ENCODE peak calls at places on chromosomes 5 and 9, in seven cellular contexts. V is A549, E is HepG2, H is heart right ventricle, O is heart left ventricle, U is mucosa of descending colon, M is tibial artery. Y is an unnamed sample.

GRCh38 chr9:126399789-126400188 is 73.2 kb downstream of the MVB12B start:
- DNase-seq in V (no peak), E (no peak), H (no peak), O (no peak), U (no peak), M (no peak), Y (no peak)

GRCh38 chr5:126884269-126884819 is 107.4 kb downstream of the LMNB1 start:
- DNase-seq in V (peak), E (no peak), H (no peak), O (no peak), U (no peak), M (no peak), Y (no peak)

GRCh38 chr5:57524661-57525060 is 42.0 kb upstream of the ACTBL2 start:
- DNase-seq in V (no peak), E (no peak), H (no peak), O (no peak), U (no peak), M (no peak), Y (no peak)

GRCh38 chr9:14148501-14149103 is 165.3 kb downstream of the NFIB start:
- DNase-seq in V (no peak), E (no peak), H (no peak), O (no peak), U (no peak), M (no peak), Y (no peak)

GRCh38 chr9:134942421-134943119 is 24.9 kb upstream of the FCN1 start:
- DNase-seq in V (no peak), E (no peak), H (no peak), O (no peak), U (no peak), M (no peak), Y (no peak)

GRCh38 chr5:161042862-161043261 is 190.9 kb upstream of the ATP10B start:
- DNase-seq in V (no peak), E (no peak), H (no peak), O (no peak), U (no peak), M (no peak), Y (no peak)

GRCh38 chr5:55544341-55544740 is 9.6 kb upstream of the PLPP1 start:
- DNase-seq in V (no peak), E (no peak), H (no peak), O (no peak), U (no peak), M (no peak), Y (no peak)

GRCh38 chr9:70044450-70045307 is 1.0 kb downstream of the MAMDC2 start:
- DNase-seq in V (no peak), E (no peak), H (peak), O (no peak), U (peak), M (peak), Y (no peak)

GRCh38 chr9:12695474-12695873 is 2.3 kb downstream of the TYRP1 start:
- DNase-seq in V (no peak), E (no peak), H (no peak), O (peak), U (no peak), M (peak), Y (no peak)

GRCh38 chr5:157820593-157821252 is 38.2 kb downstream of the CLINT1 start:
- DNase-seq in V (peak), E (peak), H (no peak), O (no peak), U (peak), M (no peak), Y (no peak)
- TF ChIP-seq CTCF in V (peak), E (peak), H (peak), O (peak), U (peak), M (peak), Y (peak)

DNA sequence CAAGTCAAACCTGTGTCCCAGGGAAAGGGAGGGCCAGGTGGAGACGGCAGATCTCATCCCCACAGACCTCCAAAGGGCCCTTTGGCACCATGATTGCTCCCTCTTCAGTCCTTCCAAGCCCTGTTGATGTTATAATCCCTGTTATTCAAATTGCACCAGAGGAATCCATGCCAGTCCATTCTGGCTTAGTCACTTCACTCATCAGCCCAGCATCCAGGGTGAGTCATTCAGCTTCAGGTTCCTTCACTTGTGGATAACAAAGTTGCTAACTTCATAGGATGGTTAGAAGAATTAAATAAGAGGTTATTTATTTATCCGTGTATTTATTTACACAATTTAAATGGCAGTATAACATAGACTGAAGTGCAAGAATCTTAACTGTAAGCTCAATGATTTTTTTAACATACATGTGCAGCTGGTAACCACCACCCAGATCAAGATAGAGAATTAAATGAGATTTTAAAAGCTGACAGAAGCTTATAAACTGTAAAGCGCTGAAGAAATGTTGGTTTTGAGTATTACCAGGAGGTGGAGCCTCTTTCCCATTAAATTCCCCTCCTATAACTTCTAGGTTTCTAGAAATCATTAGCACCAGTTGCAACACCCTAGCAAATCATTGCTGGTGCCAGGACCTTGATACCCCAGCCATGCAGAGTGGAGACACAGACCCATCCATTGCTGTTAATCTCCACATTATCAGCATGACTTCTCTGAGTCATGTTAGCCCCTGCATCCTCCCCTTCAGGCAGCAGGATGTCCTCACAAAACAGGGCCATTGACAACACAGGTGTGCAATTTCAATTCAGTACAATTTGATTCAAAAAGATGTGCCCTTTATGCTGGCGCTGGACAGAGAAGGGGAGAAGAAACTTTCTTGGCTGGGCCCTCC is 77.4 kb downstream of the SEC61B start:
- DNase-seq in V (peak), E (peak), H (no peak), O (no peak), U (no peak), M (no peak), Y (no peak)
- TF ChIP-seq CTCF in V (peak), E (no peak), H (peak), O (peak), U (no peak), M (no peak), Y (no peak)

GRCh38 chr9:36789886-36790285 is 217.2 kb downstream of the MELK start:
- DNase-seq in V (no peak), E (no peak), H (no peak), O (no peak), U (no peak), M (no peak), Y (no peak)

GRCh38 chr9:36793277-36793676 is 220.6 kb downstream of the MELK start:
- DNase-seq in V (peak), E (no peak), H (no peak), O (no peak), U (no peak), M (no peak), Y (no peak)

GRCh38 chr9:36787709-36788108 is 215.0 kb downstream of the MELK start:
- DNase-seq in V (no peak), E (no peak), H (no peak), O (no peak), U (no peak), M (no peak), Y (no peak)

GRCh38 chr9:36791204-36791948 is 218.7 kb downstream of the MELK start:
- DNase-seq in V (no peak), E (no peak), H (no peak), O (no peak), U (no peak), M (no peak), Y (no peak)

DNA sequence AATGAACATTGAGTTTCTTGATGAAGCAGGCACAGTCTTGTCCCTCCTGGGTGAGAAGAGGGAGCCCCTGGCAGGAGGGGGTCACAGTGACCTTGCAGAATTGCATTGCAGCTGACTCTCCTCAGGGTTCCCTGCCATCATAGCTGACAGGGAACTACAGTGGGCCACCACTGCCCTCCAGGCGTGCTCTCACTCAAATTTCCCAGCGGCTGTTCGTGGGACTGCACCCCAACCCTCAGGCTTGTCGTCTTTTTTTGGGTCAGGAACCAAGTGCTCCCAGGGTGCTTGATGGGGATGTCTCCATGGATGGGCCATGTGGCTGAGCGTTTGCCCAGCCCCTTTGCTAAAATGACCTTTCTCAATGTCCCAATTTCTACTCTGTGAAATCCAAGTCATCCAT is 215.8 kb downstream of the MELK start:
- DNase-seq in V (no peak), E (no peak), H (no peak), O (no peak), U (no peak), M (no peak), Y (no peak)
- TF ChIP-seq CTCF in V (no peak), E (peak), H (peak), O (no peak), U (no peak), M (no peak), Y (no peak)

GRCh38 chr5:167587768-167588167 is 703.7 kb upstream of the WWC1 start:
- DNase-seq in V (peak), E (peak), H (no peak), O (no peak), U (peak), M (no peak), Y (no peak)
- TF ChIP-seq CTCF in V (peak), E (peak), H (peak), O (peak), U (no peak), M (no peak), Y (no peak)

DNA sequence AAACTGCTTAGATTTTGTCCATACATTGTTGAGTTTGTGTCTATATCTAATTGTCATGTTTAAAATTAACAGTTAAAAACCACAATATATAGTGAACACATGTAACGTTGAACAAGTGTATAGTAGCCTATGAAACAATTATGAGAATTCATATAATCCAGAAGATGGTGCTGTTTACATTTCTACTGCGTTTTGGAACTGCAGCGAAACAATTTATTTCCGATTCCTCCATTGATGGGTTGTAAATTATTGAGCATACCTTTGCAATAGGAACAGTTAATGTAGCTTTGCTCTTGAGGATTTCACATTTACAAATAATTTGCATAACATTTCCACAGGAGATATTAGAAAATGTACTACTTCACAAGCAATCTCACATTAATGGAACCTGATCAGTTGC is 411.8 kb downstream of the CDH10 start:
- DNase-seq in V (no peak), E (no peak), H (no peak), O (no peak), U (no peak), M (no peak), Y (no peak)
- TF ChIP-seq CTCF in V (peak), E (no peak), H (no peak), O (peak), U (no peak), M (no peak), Y (no peak)

DNA sequence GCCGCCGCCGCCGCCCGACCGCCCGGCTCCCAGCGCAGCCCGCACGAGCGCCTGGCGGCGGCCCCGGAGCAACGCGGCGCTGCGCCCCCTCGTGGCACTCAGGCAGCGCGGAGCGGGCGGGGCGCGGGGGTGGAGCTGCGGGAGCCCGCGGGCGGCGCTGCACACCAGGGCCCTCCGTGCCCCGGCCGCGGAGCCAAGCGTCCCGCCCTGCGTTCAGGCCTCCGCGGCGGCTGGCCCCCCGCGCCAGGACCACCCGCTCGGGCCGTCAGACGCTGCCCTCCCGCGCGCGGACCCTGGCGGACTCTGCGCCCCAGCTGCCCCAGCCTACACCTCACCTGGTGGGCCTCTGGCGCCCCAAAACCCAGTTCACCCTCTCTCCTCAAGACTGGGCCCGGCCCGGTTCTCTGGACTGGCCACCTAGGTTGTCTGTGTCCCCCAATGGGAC is at the start of gene RASGEF1C:
- DNase-seq in V (peak), E (peak), H (peak), O (peak), U (peak), M (no peak), Y (peak)
- TF ChIP-seq CTCF in V (peak), E (peak), H (peak), O (no peak), U (peak), M (peak), Y (peak)

GRCh38 chr5:178590141-178590923 is at the start of gene COL23A1:
- DNase-seq in V (peak), E (no peak), H (peak), O (peak), U (peak), M (peak), Y (peak)

GRCh38 chr5:178590924-178591423 is 781 bp upstream of the COL23A1 start:
- DNase-seq in V (no peak), E (no peak), H (no peak), O (no peak), U (no peak), M (no peak), Y (no peak)

GRCh38 chr5:178588769-178589168 is 1.4 kb downstream of the COL23A1 start:
- DNase-seq in V (no peak), E (no peak), H (no peak), O (no peak), U (no peak), M (no peak), Y (no peak)

GRCh38 chr5:178587793-178588611 is 2.2 kb downstream of the COL23A1 start:
- DNase-seq in V (no peak), E (no peak), H (no peak), O (no peak), U (no peak), M (no peak), Y (no peak)

DNA sequence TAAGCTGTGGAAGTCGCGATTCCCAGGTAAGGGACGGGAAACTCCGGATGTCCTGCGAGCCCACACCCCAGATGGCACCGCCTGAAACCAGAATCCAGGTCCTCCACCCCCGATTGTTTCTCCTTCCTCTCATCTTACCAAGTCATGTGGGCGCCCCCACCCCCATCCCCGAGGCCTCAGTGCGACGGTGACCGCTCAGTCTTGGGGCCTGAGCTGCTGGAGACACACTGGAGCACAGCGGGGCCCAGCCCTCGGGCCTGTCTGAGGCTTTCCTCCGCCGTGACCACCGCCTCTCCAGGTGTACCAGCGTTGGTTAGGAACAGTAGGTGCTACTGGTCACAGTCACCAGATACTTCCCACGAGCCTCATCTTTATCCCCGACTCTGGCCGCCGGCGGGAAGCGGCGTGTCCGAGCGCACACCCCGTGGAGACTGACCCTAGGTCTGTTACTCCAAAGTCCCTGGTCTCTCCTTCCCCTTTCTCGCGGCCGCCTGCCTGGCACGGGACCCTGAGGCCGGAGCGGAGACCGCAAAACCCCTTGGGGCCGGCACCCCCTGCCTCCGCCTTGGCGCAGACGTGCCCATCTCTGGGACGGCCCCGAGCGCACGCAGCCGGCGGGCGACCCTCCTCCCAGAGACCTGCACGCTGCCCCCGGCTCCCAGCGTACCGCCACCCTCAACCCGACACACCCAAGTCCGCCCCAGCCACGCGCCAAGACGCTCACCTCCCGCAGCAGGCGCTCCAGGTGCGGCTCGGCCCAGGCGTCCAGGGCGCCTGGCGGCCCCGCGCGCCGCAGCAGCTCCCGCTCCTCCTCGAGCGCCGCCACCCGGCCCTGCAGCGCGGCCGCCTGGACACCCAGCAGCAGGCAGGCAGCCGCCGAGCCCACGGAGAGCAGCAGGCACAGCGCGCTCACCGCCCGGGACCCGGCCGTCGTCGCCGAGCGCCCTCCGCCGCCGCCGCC is 733 bp downstream of the COL23A1 start:
- DNase-seq in V (no peak), E (no peak), H (peak), O (peak), U (no peak), M (no peak), Y (no peak)
- TF ChIP-seq CTCF in V (no peak), E (no peak), H (peak), O (no peak), U (no peak), M (no peak), Y (no peak)

GRCh38 chr5:174624754-174625506 is 99.5 kb upstream of the MSX2 start:
- DNase-seq in V (no peak), E (no peak), H (no peak), O (no peak), U (no peak), M (no peak), Y (no peak)
- TF ChIP-seq CTCF in V (no peak), E (no peak), H (no peak), O (no peak), U (no peak), M (no peak), Y (no peak)

GRCh38 chr5:664994-665360 is 28.2 kb downstream of the TPPP start:
- DNase-seq in V (no peak), E (no peak), H (no peak), O (no peak), U (no peak), M (no peak), Y (no peak)

GRCh38 chr5:661891-662750 is 31.0 kb downstream of the TPPP start:
- DNase-seq in V (no peak), E (no peak), H (no peak), O (no peak), U (no peak), M (peak), Y (no peak)

GRCh38 chr5:662751-663435 is 30.3 kb downstream of the TPPP start:
- DNase-seq in V (no peak), E (no peak), H (no peak), O (peak), U (no peak), M (no peak), Y (no peak)

GRCh38 chr5:664343-664993 is 28.7 kb downstream of the TPPP start:
- DNase-seq in V (no peak), E (no peak), H (no peak), O (no peak), U (peak), M (no peak), Y (no peak)

GRCh38 chr5:663436-664342 is 29.5 kb downstream of the TPPP start:
- DNase-seq in V (no peak), E (no peak), H (no peak), O (peak), U (peak), M (peak), Y (no peak)
- TF ChIP-seq CTCF in V (no peak), E (no peak), H (no peak), O (no peak), U (no peak), M (no peak), Y (no peak)